ENCODE peak calls at places on chromosomes 3 and 15, in nine cellular contexts. One of them, this sample, is unnamed.

GRCh38 chr3:5202267-5202666 is 14.8 kb downstream of the EDEM1 start:
- DNase-seq in suprapubic skin: no peak
- DNase-seq in A549: no peak
- DNase-seq in stomach: no peak
- DNase-seq in HCT116: no peak
- DNase-seq in spleen: no peak
- DNase-seq in sigmoid colon: no peak
- DNase-seq in adrenal gland: no peak
- DNase-seq in right lobe of liver: no peak
- DNase-seq in this sample: no peak

GRCh38 chr3:64191822-64192221 is 33.4 kb downstream of the PRICKLE2 start:
- DNase-seq in suprapubic skin: no peak
- DNase-seq in A549: no peak
- DNase-seq in stomach: no peak
- DNase-seq in adrenal gland: no peak
- DNase-seq in right lobe of liver: no peak
- DNase-seq in HCT116: no peak
- DNase-seq in sigmoid colon: no peak
- DNase-seq in spleen: no peak
- DNase-seq in this sample: no peak

GRCh38 chr15:66555685-66556084 is 10.1 kb downstream of the LCTL start:
- DNase-seq in A549: no peak
- DNase-seq in suprapubic skin: no peak
- DNase-seq in stomach: no peak
- DNase-seq in right lobe of liver: no peak
- DNase-seq in spleen: no peak
- DNase-seq in adrenal gland: no peak
- DNase-seq in HCT116: no peak
- DNase-seq in sigmoid colon: no peak
- DNase-seq in this sample: no peak

GRCh38 chr3:46946856-46947544 is 29.5 kb downstream of the CCDC12 start:
- DNase-seq in A549: no peak
- DNase-seq in spleen: peak
- DNase-seq in HCT116: no peak
- DNase-seq in adrenal gland: peak
- DNase-seq in stomach: peak
- DNase-seq in right lobe of liver: peak
- DNase-seq in suprapubic skin: no peak
- DNase-seq in sigmoid colon: no peak
- DNase-seq in this sample: no peak

GRCh38 chr15:95953032-95953431 is 377.5 kb upstream of the NR2F2 start:
- DNase-seq in stomach: no peak
- DNase-seq in adrenal gland: no peak
- DNase-seq in right lobe of liver: no peak
- DNase-seq in sigmoid colon: no peak
- DNase-seq in spleen: no peak
- DNase-seq in A549: no peak
- DNase-seq in suprapubic skin: no peak
- DNase-seq in HCT116: no peak
- DNase-seq in this sample: no peak

GRCh38 chr3:171741377-171741776 is 68.9 kb downstream of the PLD1 start:
- DNase-seq in A549: no peak
- DNase-seq in stomach: no peak
- DNase-seq in right lobe of liver: no peak
- DNase-seq in HCT116: no peak
- DNase-seq in adrenal gland: no peak
- DNase-seq in spleen: no peak
- DNase-seq in suprapubic skin: no peak
- DNase-seq in sigmoid colon: no peak
- DNase-seq in this sample: no peak

GRCh38 chr3:98688363-98688762 is 74.8 kb upstream of the ST3GAL6 start:
- DNase-seq in sigmoid colon: no peak
- DNase-seq in A549: no peak
- DNase-seq in suprapubic skin: no peak
- DNase-seq in right lobe of liver: no peak
- DNase-seq in stomach: no peak
- DNase-seq in adrenal gland: no peak
- DNase-seq in HCT116: no peak
- DNase-seq in spleen: no peak
- DNase-seq in this sample: no peak

GRCh38 chr3:71117572-71118247 is 465.8 kb downstream of the FOXP1 start:
- DNase-seq in A549: no peak
- DNase-seq in HCT116: no peak
- DNase-seq in suprapubic skin: no peak
- DNase-seq in sigmoid colon: no peak
- DNase-seq in spleen: no peak
- DNase-seq in adrenal gland: no peak
- DNase-seq in right lobe of liver: no peak
- DNase-seq in stomach: no peak
- DNase-seq in this sample: no peak

GRCh38 chr3:48240000-48240710 is 749 bp upstream of the ZNF589 start:
- DNase-seq in stomach: no peak
- DNase-seq in spleen: no peak
- DNase-seq in suprapubic skin: peak
- DNase-seq in HCT116: no peak
- DNase-seq in right lobe of liver: no peak
- DNase-seq in adrenal gland: peak
- DNase-seq in sigmoid colon: peak
- DNase-seq in A549: no peak
- DNase-seq in this sample: no peak

GRCh38 chr15:28892789-28893610 is 7.2 kb downstream of the APBA2 start:
- DNase-seq in A549: no peak
- DNase-seq in suprapubic skin: no peak
- DNase-seq in spleen: no peak
- DNase-seq in sigmoid colon: no peak
- DNase-seq in stomach: no peak
- DNase-seq in right lobe of liver: no peak
- DNase-seq in HCT116: no peak
- DNase-seq in adrenal gland: no peak
- DNase-seq in this sample: no peak

GRCh38 chr3:110343945-110344344 is 727.7 kb upstream of the NECTIN3 start:
- DNase-seq in adrenal gland: no peak
- DNase-seq in stomach: no peak
- DNase-seq in spleen: no peak
- DNase-seq in suprapubic skin: no peak
- DNase-seq in A549: peak
- DNase-seq in right lobe of liver: no peak
- DNase-seq in HCT116: no peak
- DNase-seq in sigmoid colon: no peak
- DNase-seq in this sample: no peak

GRCh38 chr3:56673781-56674457 is 9.1 kb downstream of the TASOR start:
- DNase-seq in suprapubic skin: no peak
- DNase-seq in spleen: no peak
- DNase-seq in stomach: no peak
- DNase-seq in A549: no peak
- DNase-seq in adrenal gland: no peak
- DNase-seq in sigmoid colon: no peak
- DNase-seq in HCT116: no peak
- DNase-seq in right lobe of liver: no peak
- DNase-seq in this sample: no peak

GRCh38 chr3:100004931-100005330 is 109.4 kb downstream of the FILIP1L start:
- DNase-seq in sigmoid colon: no peak
- DNase-seq in A549: no peak
- DNase-seq in adrenal gland: no peak
- DNase-seq in HCT116: no peak
- DNase-seq in suprapubic skin: no peak
- DNase-seq in stomach: no peak
- DNase-seq in right lobe of liver: no peak
- DNase-seq in spleen: no peak
- DNase-seq in this sample: no peak

GRCh38 chr3:160587105-160587504 is 21.7 kb upstream of the KPNA4 start:
- DNase-seq in sigmoid colon: no peak
- DNase-seq in A549: no peak
- DNase-seq in adrenal gland: no peak
- DNase-seq in right lobe of liver: no peak
- DNase-seq in spleen: no peak
- DNase-seq in suprapubic skin: no peak
- DNase-seq in stomach: no peak
- DNase-seq in HCT116: no peak
- DNase-seq in this sample: no peak

GRCh38 chr15:88472225-88472624 is 4.7 kb downstream of the MRPS11 start:
- DNase-seq in suprapubic skin: no peak
- DNase-seq in right lobe of liver: no peak
- DNase-seq in A549: no peak
- DNase-seq in spleen: no peak
- DNase-seq in stomach: no peak
- DNase-seq in adrenal gland: no peak
- DNase-seq in HCT116: no peak
- DNase-seq in sigmoid colon: no peak
- DNase-seq in this sample: no peak

GRCh38 chr15:100340721-100341661 is 784 bp downstream of the ADAMTS17 start:
- DNase-seq in sigmoid colon: no peak
- DNase-seq in adrenal gland: no peak
- DNase-seq in HCT116: no peak
- DNase-seq in A549: no peak
- DNase-seq in right lobe of liver: no peak
- DNase-seq in suprapubic skin: no peak
- DNase-seq in stomach: no peak
- DNase-seq in spleen: peak
- DNase-seq in this sample: no peak

GRCh38 chr3:42185044-42185443 is 80.9 kb downstream of the CCK start:
- DNase-seq in HCT116: no peak
- DNase-seq in suprapubic skin: peak
- DNase-seq in adrenal gland: no peak
- DNase-seq in A549: no peak
- DNase-seq in spleen: no peak
- DNase-seq in stomach: peak
- DNase-seq in sigmoid colon: peak
- DNase-seq in right lobe of liver: no peak
- DNase-seq in this sample: no peak

GRCh38 chr3:176663819-176664218 is 533.5 kb downstream of the TBL1XR1 start:
- DNase-seq in sigmoid colon: no peak
- DNase-seq in suprapubic skin: no peak
- DNase-seq in spleen: no peak
- DNase-seq in HCT116: peak
- DNase-seq in A549: peak
- DNase-seq in adrenal gland: no peak
- DNase-seq in right lobe of liver: no peak
- DNase-seq in stomach: no peak
- DNase-seq in this sample: no peak

GRCh38 chr15:28955686-28956421 is 70.1 kb downstream of the APBA2 start:
- DNase-seq in A549: no peak
- DNase-seq in spleen: peak
- DNase-seq in stomach: no peak
- DNase-seq in sigmoid colon: peak
- DNase-seq in right lobe of liver: no peak
- DNase-seq in adrenal gland: no peak
- DNase-seq in suprapubic skin: no peak
- DNase-seq in HCT116: no peak
- DNase-seq in this sample: no peak

GRCh38 chr3:50365080-50365841 is 5.9 kb upstream of the TMEM115 start:
- DNase-seq in adrenal gland: peak
- DNase-seq in spleen: peak
- DNase-seq in right lobe of liver: peak
- DNase-seq in stomach: peak
- DNase-seq in suprapubic skin: peak
- DNase-seq in A549: no peak
- DNase-seq in sigmoid colon: peak
- DNase-seq in HCT116: peak
- DNase-seq in this sample: peak
- TF ChIP-seq POLR2A in adrenal gland: peak
- TF ChIP-seq POLR2A in spleen: peak
- TF ChIP-seq POLR2A in right lobe of liver: no peak
- TF ChIP-seq POLR2A in stomach: no peak
- TF ChIP-seq POLR2A in suprapubic skin: no peak
- TF ChIP-seq POLR2A in A549: no peak
- TF ChIP-seq POLR2A in sigmoid colon: no peak
- TF ChIP-seq POLR2A in HCT116: no peak
- TF ChIP-seq POLR2A in this sample: no peak

DNA sequence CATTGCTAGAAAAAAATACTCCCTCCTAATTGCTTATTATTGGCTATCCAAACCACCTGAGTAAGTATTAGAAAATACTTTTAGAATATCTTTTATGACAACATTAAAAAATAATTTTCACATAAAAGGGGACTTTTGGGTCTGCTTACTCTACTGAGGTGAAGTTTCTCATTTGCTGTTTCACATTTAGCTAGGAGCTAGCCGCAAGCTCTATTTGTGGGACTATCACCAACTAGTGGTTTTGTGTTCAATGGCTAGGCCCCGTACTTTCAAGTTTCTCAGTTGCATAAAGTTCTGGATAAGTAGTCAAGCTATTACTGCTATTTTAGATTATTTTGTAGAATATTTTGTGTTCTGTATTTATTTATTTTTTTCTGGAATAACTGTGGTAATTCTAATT is 244.2 kb upstream of the SLITRK3 start:
- DNase-seq in A549: no peak
- DNase-seq in right lobe of liver: no peak
- DNase-seq in HCT116: no peak
- DNase-seq in adrenal gland: no peak
- DNase-seq in spleen: no peak
- DNase-seq in suprapubic skin: no peak
- DNase-seq in stomach: no peak
- DNase-seq in sigmoid colon: no peak
- DNase-seq in this sample: no peak
- H3K4me3 ChIP-seq in A549: no peak
- H3K4me3 ChIP-seq in right lobe of liver: no peak
- H3K4me3 ChIP-seq in HCT116: no peak
- H3K4me3 ChIP-seq in adrenal gland: no peak
- H3K4me3 ChIP-seq in spleen: no peak
- H3K4me3 ChIP-seq in suprapubic skin: no peak
- H3K4me3 ChIP-seq in stomach: no peak
- H3K4me3 ChIP-seq in sigmoid colon: no peak
- H3K4me3 ChIP-seq in this sample: no peak

GRCh38 chr15:41971089-41971892 is 1.1 kb downstream of the EHD4 start:
- DNase-seq in stomach: peak
- DNase-seq in HCT116: peak
- DNase-seq in spleen: peak
- DNase-seq in sigmoid colon: peak
- DNase-seq in adrenal gland: peak
- DNase-seq in suprapubic skin: peak
- DNase-seq in right lobe of liver: peak
- DNase-seq in A549: peak
- DNase-seq in this sample: peak
- TF ChIP-seq POLR2A in stomach: no peak
- TF ChIP-seq POLR2A in HCT116: no peak
- TF ChIP-seq POLR2A in spleen: peak
- TF ChIP-seq POLR2A in sigmoid colon: peak
- TF ChIP-seq POLR2A in adrenal gland: peak
- TF ChIP-seq POLR2A in suprapubic skin: no peak
- TF ChIP-seq POLR2A in right lobe of liver: peak
- TF ChIP-seq POLR2A in A549: no peak
- TF ChIP-seq POLR2A in this sample: no peak

DNA sequence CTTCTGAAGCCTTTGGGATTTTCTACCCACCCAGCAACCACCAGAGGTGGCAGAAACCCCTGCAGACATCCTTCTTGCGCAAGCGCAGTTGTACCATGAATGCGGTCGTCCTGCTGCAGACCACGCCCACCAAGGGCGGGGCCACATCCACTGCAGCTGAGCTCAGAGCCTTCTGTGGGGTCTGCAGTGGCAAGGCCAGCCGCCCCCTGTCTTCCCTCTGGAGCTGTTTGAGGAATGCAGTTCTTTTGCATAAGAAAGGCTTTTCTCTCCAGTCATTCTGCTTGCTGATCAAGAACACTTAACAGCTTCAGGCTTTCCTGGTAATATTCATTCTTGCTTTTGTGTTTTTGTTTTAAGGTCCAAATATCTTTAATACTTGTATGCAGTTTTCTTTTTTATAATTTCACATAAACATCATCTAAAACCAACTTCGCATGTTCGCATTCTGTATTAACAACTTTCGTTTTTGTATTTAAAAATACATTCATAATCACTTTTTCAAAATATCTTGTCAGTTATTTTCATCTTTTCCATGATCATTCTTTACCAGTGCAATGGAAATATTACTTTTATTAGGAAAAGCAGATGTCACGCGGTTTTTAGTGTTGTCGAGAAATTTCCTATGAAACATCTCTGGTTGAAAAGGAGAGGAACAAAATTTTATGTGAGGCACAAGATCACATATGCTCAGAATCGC is 98.2 kb upstream of the SNRPN start:
- DNase-seq in stomach: no peak
- DNase-seq in A549: no peak
- DNase-seq in adrenal gland: no peak
- DNase-seq in sigmoid colon: no peak
- DNase-seq in HCT116: no peak
- DNase-seq in suprapubic skin: no peak
- DNase-seq in right lobe of liver: no peak
- DNase-seq in spleen: no peak
- DNase-seq in this sample: no peak
- H3K4me3 ChIP-seq in stomach: no peak
- H3K4me3 ChIP-seq in A549: no peak
- H3K4me3 ChIP-seq in adrenal gland: no peak
- H3K4me3 ChIP-seq in sigmoid colon: peak
- H3K4me3 ChIP-seq in HCT116: no peak
- H3K4me3 ChIP-seq in suprapubic skin: no peak
- H3K4me3 ChIP-seq in right lobe of liver: no peak
- H3K4me3 ChIP-seq in spleen: no peak
- H3K4me3 ChIP-seq in this sample: no peak

This sample was measured in breast epithelium.